ENCODE peak calls at places on chromosome 10, in six cellular contexts. N, W, G, R, K and A are unnamed samples.

GRCh38 chr10:132467464-132468149 is 70.0 kb upstream of the INPP5A start:
- DNase-seq in R (no peak), K (no peak), W (no peak), N (peak), G (no peak), A (no peak)

GRCh38 chr10:79202188-79203013 is 133.6 kb downstream of the ZMIZ1 start:
- DNase-seq in R (peak), G (no peak), N (peak), K (peak), W (no peak), A (peak)

GRCh38 chr10:89158446-89158845 is 48.7 kb downstream of the CH25H start:
- DNase-seq in W (no peak), G (no peak), R (no peak), N (no peak), K (peak), A (no peak)

GRCh38 chr10:14056545-14057332 is 274.0 kb downstream of the FRMD4A start:
- DNase-seq in W (peak), G (no peak), K (peak), N (no peak), R (peak), A (peak)

GRCh38 chr10:1327759-1328158 is 271.6 kb downstream of the WDR37 start:
- DNase-seq in N (peak), K (no peak), G (no peak), W (no peak), R (no peak), A (no peak)

GRCh38 chr10:102397222-102398171 is 2.0 kb downstream of the NFKB2 start:
- DNase-seq in N (no peak), R (no peak), K (no peak), W (no peak), G (no peak), A (no peak)

GRCh38 chr10:112338957-112339356 is 35.0 kb upstream of the ACSL5 start:
- DNase-seq in N (no peak), K (no peak), R (no peak), G (no peak), W (no peak), A (no peak)

GRCh38 chr10:53434413-53434812 is 661.8 kb upstream of the MBL2 start:
- DNase-seq in W (no peak), N (no peak), R (peak), G (no peak), K (no peak), A (no peak)

GRCh38 chr10:67925449-67926005 is 41.1 kb downstream of the SIRT1 start:
- DNase-seq in W (no peak), N (no peak), G (no peak), R (no peak), K (peak), A (no peak)

GRCh38 chr10:126524526-126524925 is 136.2 kb upstream of the ADAM12 start:
- DNase-seq in W (no peak), N (no peak), R (no peak), G (no peak), K (no peak), A (no peak)

GRCh38 chr10:3484306-3485187 is 300.5 kb downstream of the KLF6 start:
- DNase-seq in K (peak), R (peak), W (peak), N (no peak), G (no peak), A (peak)

GRCh38 chr10:5234106-5234877 is 37.7 kb downstream of the AKR1C4 start:
- DNase-seq in R (no peak), G (no peak), N (no peak), W (no peak), K (peak), A (peak)

GRCh38 chr10:43403911-43404674 is 4.9 kb downstream of the HNRNPF start:
- DNase-seq in R (no peak), K (no peak), N (no peak), G (no peak), W (no peak), A (no peak)
- H3K4me3 ChIP-seq in R (no peak), K (no peak), N (peak), G (no peak), W (no peak), A (peak)

GRCh38 chr10:131000244-131000643 is 311.3 kb downstream of the TCERG1L start:
- DNase-seq in K (no peak), R (no peak), G (no peak), N (no peak), W (no peak), A (no peak)
- H2AK5ac ChIP-seq in K (no peak), R (no peak), G (no peak), N (peak), W (no peak), A (no peak)

GRCh38 chr10:52312999-52313349 is 1.1 kb upstream of the DKK1 start:
- DNase-seq in R (no peak), G (no peak), K (peak), N (no peak), W (no peak), A (peak)

GRCh38 chr10:52314822-52315552 is 906 bp downstream of the DKK1 start:
- DNase-seq in W (no peak), K (peak), R (no peak), N (no peak), G (no peak), A (peak)

GRCh38 chr10:52316005-52316404 is 1.9 kb downstream of the DKK1 start:
- DNase-seq in W (no peak), K (peak), N (no peak), R (no peak), G (no peak), A (peak)

GRCh38 chr10:52314007-52314821 is at the start of gene DKK1:
- DNase-seq in R (peak), W (peak), G (peak), N (peak), K (peak), A (peak)

DNA sequence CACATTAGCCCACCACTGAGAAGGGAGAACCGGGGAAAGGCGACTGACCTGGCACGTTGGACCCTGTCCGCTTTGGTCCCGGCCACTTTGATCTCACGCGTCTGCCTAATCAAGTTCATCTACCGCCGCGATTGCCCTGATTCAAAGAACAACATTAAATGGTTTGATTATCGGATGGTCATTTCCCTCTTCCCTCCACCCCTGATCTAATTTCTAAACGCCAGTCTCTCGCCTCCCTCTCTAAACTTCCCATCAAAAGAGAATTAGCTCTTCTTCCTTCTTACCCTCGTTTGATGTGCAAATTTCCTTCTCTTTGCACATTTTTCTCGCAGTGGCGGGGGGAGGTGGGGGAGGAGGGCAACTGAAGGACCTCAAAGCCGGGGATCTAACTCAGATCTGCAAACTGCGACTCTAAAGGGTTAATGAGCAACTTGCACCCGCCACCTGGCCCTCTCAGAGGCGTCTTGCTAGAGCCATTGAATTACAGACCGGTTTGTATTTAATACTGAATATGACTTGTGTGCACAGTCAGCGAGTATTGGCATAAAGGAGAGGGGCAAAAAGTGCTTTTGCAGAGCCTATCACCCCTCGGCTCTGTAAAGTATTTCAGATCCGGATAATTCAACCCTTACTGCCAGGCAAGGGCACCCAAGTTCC is 603 bp upstream of the DKK1 start:
- DNase-seq in R (peak), N (peak), K (peak), W (no peak), G (no peak), A (no peak)
- H3K4me3 ChIP-seq in R (peak), N (peak), K (peak), W (peak), G (peak), A (peak)

GRCh38 chr10:97509120-97509670 is 10.5 kb downstream of the UBTD1 start:
- DNase-seq in K (no peak), G (no peak), R (no peak), N (no peak), W (no peak), A (no peak)
- H2AK5ac ChIP-seq in K (no peak), G (no peak), R (no peak), N (peak), W (no peak), A (peak)